ENCODE peak calls at places on chromosomes 12 and 14, in four cellular contexts. V, G, B and E are unnamed samples.

GRCh38 chr14:55641290-55641689 is 61.3 kb downstream of the KTN1 start:
- DNase-seq in V (no peak), G (no peak), B (no peak), E (no peak)

GRCh38 chr12:23576372-23576771 is 373.1 kb downstream of the SOX5 start:
- DNase-seq in V (no peak), G (no peak), B (no peak), E (no peak)

GRCh38 chr14:88547386-88547780 is 7.4 kb downstream of the PTPN21 start:
- DNase-seq in V (no peak), G (no peak), B (no peak), E (no peak)

GRCh38 chr12:101891462-101891971 is 14.1 kb downstream of the DRAM1 start:
- DNase-seq in V (no peak), G (peak), B (peak), E (no peak)

GRCh38 chr14:58912287-58912686 is 274.5 kb downstream of the DACT1 start:
- DNase-seq in V (no peak), G (no peak), B (no peak), E (no peak)

GRCh38 chr12:31118831-31119530 is 45.3 kb downstream of the DDX11 start:
- DNase-seq in V (peak), G (no peak), B (peak), E (no peak)

GRCh38 chr12:89346741-89347324 is 5.5 kb downstream of the DUSP6 start:
- DNase-seq in V (no peak), G (peak), B (no peak), E (no peak)

GRCh38 chr12:6465467-6466183 is 4.9 kb downstream of the VAMP1 start:
- DNase-seq in V (peak), G (peak), B (no peak), E (no peak)

GRCh38 chr14:24631749-24632335 is 2.1 kb downstream of the GZMB start:
- DNase-seq in V (no peak), G (no peak), B (no peak), E (no peak)

GRCh38 chr14:50425816-50426215 is 29.1 kb upstream of the CDKL1 start:
- DNase-seq in V (no peak), G (peak), B (no peak), E (no peak)

GRCh38 chr12:89320735-89321134 is 31.6 kb downstream of the DUSP6 start:
- DNase-seq in V (no peak), G (no peak), B (no peak), E (no peak)

GRCh38 chr14:95066427-95066986 is 90.8 kb downstream of the DICER1 start:
- DNase-seq in V (no peak), G (no peak), B (no peak), E (no peak)

GRCh38 chr12:16121953-16122352 is 155.5 kb downstream of the SLC15A5 start:
- DNase-seq in V (peak), G (no peak), B (no peak), E (no peak)

GRCh38 chr12:110371408-110372055 is 32.0 kb downstream of the ANAPC7 start:
- DNase-seq in V (no peak), G (no peak), B (peak), E (no peak)

GRCh38 chr12:54251667-54252284 is 28.1 kb downstream of the CBX5 start:
- DNase-seq in V (no peak), G (peak), B (peak), E (no peak)

GRCh38 chr12:109286252-109286651 is 22.8 kb downstream of the FOXN4 start:
- DNase-seq in V (no peak), G (no peak), B (no peak), E (no peak)

GRCh38 chr12:14367097-14367661 is 1.7 kb downstream of the ATF7IP start:
- DNase-seq in V (no peak), G (peak), B (peak), E (no peak)

GRCh38 chr12:110776410-110776809 is 33.7 kb upstream of the PPP1CC start:
- DNase-seq in V (no peak), G (no peak), B (peak), E (no peak)

GRCh38 chr14:64673748-64674147 is 30.5 kb upstream of the PLEKHG3 start:
- DNase-seq in V (no peak), G (peak), B (no peak), E (peak)

GRCh38 chr12:123270380-123271181 is 1.1 kb downstream of the CDK2AP1 start:
- DNase-seq in V (no peak), G (peak), B (peak), E (peak)

GRCh38 chr14:22200977-22201605 is 387.9 kb downstream of the DAD1 start:
- DNase-seq in V (peak), G (peak), B (peak), E (no peak)

GRCh38 chr12:90959538-90960139 is 4.7 kb upstream of the CCER1 start:
- DNase-seq in V (no peak), G (peak), B (peak), E (no peak)

GRCh38 chr14:61719344-61720301 is 24.3 kb downstream of the HIF1A start:
- DNase-seq in V (no peak), G (no peak), B (no peak), E (no peak)

GRCh38 chr14:85471744-85472143 is 58.2 kb upstream of the FLRT2 start:
- DNase-seq in V (no peak), G (peak), B (no peak), E (no peak)

GRCh38 chr12:63915105-63915830 is 70.8 kb downstream of the SRGAP1 start:
- DNase-seq in V (no peak), G (peak), B (no peak), E (no peak)

GRCh38 chr12:63103489-63104131 is 47.4 kb downstream of the AVPR1A start:
- DNase-seq in V (no peak), G (peak), B (peak), E (no peak)

GRCh38 chr12:55940065-55940732 is 9.2 kb downstream of the DGKA start:
- DNase-seq in V (peak), G (peak), B (peak), E (peak)

GRCh38 chr14:91367173-91368171 is 50.1 kb downstream of the CCDC88C start:
- DNase-seq in V (no peak), G (no peak), B (peak), E (peak)

GRCh38 chr12:6773662-6774351 is 1.5 kb downstream of the LAG3 start:
- DNase-seq in V (peak), G (no peak), B (no peak), E (no peak)

GRCh38 chr12:15059123-15059522 is 86.3 kb downstream of the PDE6H start:
- DNase-seq in V (no peak), G (no peak), B (no peak), E (no peak)

GRCh38 chr12:26360062-26360461 is 164.7 kb downstream of the SSPN start:
- DNase-seq in V (no peak), G (no peak), B (no peak), E (no peak)

GRCh38 chr12:119911147-119911546 is 34.0 kb upstream of the CIT start:
- DNase-seq in V (no peak), G (peak), B (no peak), E (no peak)

GRCh38 chr14:95699397-95699796 is 13.2 kb downstream of the TCL1B start:
- DNase-seq in V (no peak), G (no peak), B (peak), E (no peak)

GRCh38 chr14:100140452-100141132 is 18.9 kb downstream of the DEGS2 start:
- DNase-seq in V (peak), G (no peak), B (no peak), E (no peak)
- TF ChIP-seq CTCF in V (peak), G (no peak), B (no peak), E (no peak)

GRCh38 chr14:33432407-33433023 is 493.8 kb downstream of the NPAS3 start:
- DNase-seq in V (no peak), G (peak), B (no peak), E (no peak)
- TF ChIP-seq CTCF in V (no peak), G (peak), B (no peak), E (peak)

DNA sequence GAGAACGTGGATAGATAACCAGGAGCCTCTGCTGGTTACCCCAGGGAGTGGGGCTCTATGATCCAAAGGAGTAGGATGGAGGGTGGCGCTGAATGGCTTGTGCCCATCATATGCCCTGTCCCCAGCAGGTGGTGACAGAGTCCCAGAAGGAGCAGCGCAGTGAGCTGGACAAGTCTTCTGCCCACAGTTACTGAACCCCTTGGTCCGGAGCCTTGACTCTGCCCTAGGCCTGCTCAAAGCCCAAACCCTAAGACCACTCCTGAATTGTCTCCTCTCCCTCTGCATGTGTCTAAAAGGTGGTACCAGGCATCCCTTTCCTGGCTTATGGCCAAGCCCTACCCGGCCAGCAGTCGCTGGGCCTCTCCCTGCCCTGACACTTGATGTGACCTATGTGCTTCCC is 3.2 kb downstream of the PRPH start:
- DNase-seq in V (no peak), G (no peak), B (no peak), E (no peak)
- TF ChIP-seq CTCF in V (no peak), G (no peak), B (peak), E (no peak)

DNA sequence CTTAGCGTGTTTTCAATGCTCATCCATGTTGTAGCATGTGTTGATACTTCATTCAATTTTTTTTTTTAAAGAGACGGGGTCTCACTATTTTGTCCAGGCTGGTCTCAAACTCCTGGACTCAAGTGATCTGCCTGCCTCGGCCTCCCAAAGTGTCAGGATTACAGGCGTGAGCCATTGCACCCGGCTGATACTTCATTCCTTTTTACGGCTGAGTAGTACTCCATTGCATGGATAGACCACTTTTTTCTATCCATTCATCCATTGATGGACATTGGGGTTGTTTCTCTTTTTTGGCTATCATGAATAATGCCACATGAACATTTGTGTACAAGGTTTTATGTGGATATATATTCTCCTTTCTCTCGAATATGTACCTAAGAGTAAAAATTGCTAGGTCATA is 1.2 kb downstream of the P2RX7 start:
- DNase-seq in V (no peak), G (no peak), B (no peak), E (no peak)
- TF ChIP-seq CTCF in V (no peak), G (no peak), B (no peak), E (no peak)

GRCh38 chr14:106039400-106039799 is 513.0 kb downstream of the TMEM121 start:
- DNase-seq in V (no peak), G (no peak), B (peak), E (no peak)

GRCh38 chr14:106044515-106044914 is 518.1 kb downstream of the TMEM121 start:
- DNase-seq in V (no peak), G (no peak), B (peak), E (no peak)

DNA sequence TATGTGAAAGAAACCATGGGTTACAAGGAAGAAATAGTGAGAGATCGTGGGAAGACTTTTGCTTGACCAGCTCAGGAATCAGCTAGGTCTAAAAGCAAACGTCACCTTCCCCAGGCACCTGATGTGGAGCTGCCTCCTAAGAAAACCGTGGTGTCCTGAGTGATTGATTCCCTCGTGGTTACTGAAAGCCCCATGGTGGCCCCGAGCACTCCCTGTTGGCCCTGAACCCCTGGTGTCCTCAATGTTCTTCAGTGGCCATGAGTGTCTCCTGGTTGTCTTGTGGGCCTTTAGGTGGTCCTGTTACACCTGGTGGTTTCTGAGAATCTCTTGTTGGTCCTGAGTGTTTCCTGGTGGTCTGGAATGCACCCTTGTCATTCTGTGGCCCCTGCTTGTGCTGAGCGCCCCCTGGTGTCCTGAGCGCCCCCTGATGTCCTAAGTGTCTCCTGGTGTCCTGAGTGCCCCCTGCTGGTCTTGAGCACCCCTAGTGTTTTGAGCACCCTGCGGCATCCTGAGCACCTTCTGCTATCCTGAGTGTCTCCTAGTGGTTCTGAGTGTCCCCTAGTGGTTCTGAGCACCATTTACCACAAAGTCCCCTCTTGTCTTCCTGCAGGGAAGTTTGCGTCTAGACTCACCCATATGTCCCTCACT is 518.7 kb downstream of the TMEM121 start:
- DNase-seq in V (no peak), G (peak), B (peak), E (no peak)
- TF ChIP-seq CTCF in V (no peak), G (peak), B (peak), E (peak)

GRCh38 chr12:124680863-124681778 is 113.7 kb upstream of the NCOR2 start:
- DNase-seq in V (peak), G (peak), B (peak), E (peak)
- TF ChIP-seq CTCF in V (no peak), G (peak), B (peak), E (peak)